ENCODE peak calls at places on chromosomes 3 and 15, in eight cellular contexts. P, Q, X, K, I, U, Y and W are unnamed samples. For H3K4me1, the result is how much of the 10 kb centered on the place peaks cover.

GRCh38 chr3:99159220-99159762 is 257.8 kb upstream of the DCBLD2 start:
- DNase-seq in I (no peak), K (peak), X (no peak), Y (no peak), P (no peak), Q (no peak), U (no peak), W (no peak)

GRCh38 chr3:106423321-106424225 is 554.8 kb upstream of the CBLB start:
- DNase-seq in Y (no peak), X (peak), P (no peak), K (no peak), Q (no peak), U (no peak), I (peak), W (no peak)

GRCh38 chr3:85554153-85554552 is 595.4 kb downstream of the CADM2 start:
- DNase-seq in X (no peak), K (no peak), U (peak), Y (no peak), P (no peak), I (no peak), Q (no peak), W (no peak)

GRCh38 chr15:76993114-76993715 is 1.7 kb upstream of the PSTPIP1 start:
- DNase-seq in X (no peak), Q (no peak), Y (no peak), U (no peak), K (no peak), I (no peak), P (no peak), W (no peak)

GRCh38 chr3:157865449-157865862 is 240.8 kb downstream of the SHOX2 start:
- DNase-seq in Y (no peak), I (no peak), Q (no peak), K (peak), U (peak), P (peak), X (no peak), W (peak)

GRCh38 chr15:41939986-41940385 is 32.4 kb downstream of the EHD4 start:
- DNase-seq in I (no peak), X (no peak), K (no peak), U (no peak), Y (no peak), Q (no peak), P (no peak), W (no peak)

GRCh38 chr15:44501768-44502366 is 35.1 kb upstream of the EIF3J start:
- DNase-seq in Y (peak), P (peak), K (peak), U (no peak), Q (peak), I (peak), X (peak), W (peak)

GRCh38 chr3:139619484-139619883 is 58.3 kb downstream of the NMNAT3 start:
- DNase-seq in K (no peak), U (no peak), P (no peak), Q (no peak), X (no peak), Y (no peak), I (no peak), W (no peak)

GRCh38 chr3:192862408-192863385 is 55.0 kb downstream of the MB21D2 start:
- DNase-seq in P (no peak), I (no peak), K (peak), X (no peak), Q (no peak), U (no peak), Y (no peak), W (no peak)

GRCh38 chr15:49428392-49429095 is 5.5 kb downstream of the FGF7 start:
- DNase-seq in Q (no peak), K (no peak), U (no peak), P (no peak), I (peak), Y (peak), X (peak), W (no peak)

GRCh38 chr3:190017575-190018288 is 103.0 kb downstream of the P3H2 start:
- DNase-seq in X (peak), K (peak), P (peak), U (no peak), Q (peak), Y (peak), I (peak), W (peak)

GRCh38 chr15:39629376-39629775 is 48.5 kb downstream of the THBS1 start:
- DNase-seq in Q (no peak), K (no peak), P (no peak), U (peak), I (peak), Y (no peak), X (peak), W (peak)

GRCh38 chr15:85676332-85676731 is 118.4 kb downstream of the KLHL25 start:
- DNase-seq in Q (no peak), U (no peak), K (peak), I (no peak), Y (no peak), P (no peak), X (no peak), W (no peak)

GRCh38 chr3:32292085-32292796 is 53.8 kb downstream of the CMTM8 start:
- DNase-seq in X (no peak), Y (no peak), I (no peak), K (no peak), U (no peak), P (no peak), Q (no peak), W (no peak)

GRCh38 chr15:69604050-69604378 is 151.4 kb downstream of the RPLP1 start:
- DNase-seq in X (no peak), Y (no peak), U (no peak), Q (no peak), K (peak), P (peak), I (no peak), W (no peak)

GRCh38 chr3:44468572-44469520 is 8.6 kb downstream of the ZNF445 start:
- DNase-seq in P (peak), U (no peak), X (peak), Y (peak), I (peak), Q (no peak), K (peak), W (no peak)

GRCh38 chr3:51862886-51863285 is 1.5 kb downstream of the IQCF2 start:
- DNase-seq in Y (no peak), P (no peak), U (no peak), X (no peak), K (no peak), I (no peak), Q (no peak), W (no peak)

GRCh38 chr3:104916971-104917370 is 449.7 kb upstream of the ALCAM start:
- DNase-seq in Q (no peak), X (no peak), U (no peak), K (no peak), Y (peak), P (no peak), I (no peak), W (peak)

GRCh38 chr15:49238342-49238741 is 68.3 kb downstream of the GALK2 start:
- DNase-seq in Q (peak), U (no peak), P (no peak), K (no peak), I (peak), X (peak), Y (peak), W (no peak)

GRCh38 chr15:40266828-40267304 is 16.0 kb downstream of the ANKRD63 start:
- DNase-seq in Q (no peak), P (peak), Y (peak), U (peak), K (peak), X (peak), I (peak), W (peak)

GRCh38 chr15:29063646-29064045 is 177.9 kb downstream of the APBA2 start:
- DNase-seq in P (no peak), Y (no peak), Q (no peak), I (no peak), X (no peak), K (no peak), U (no peak), W (no peak)

GRCh38 chr3:142106536-142106935 is 42.8 kb downstream of the TFDP2 start:
- DNase-seq in K (no peak), I (no peak), Y (no peak), P (no peak), U (no peak), X (no peak), Q (no peak), W (no peak)

GRCh38 chr3:139388961-139389551 is 391 bp downstream of the COPB2 start:
- DNase-seq in I (peak), U (no peak), P (no peak), Q (peak), K (no peak), Y (no peak), X (no peak), W (no peak)

GRCh38 chr15:60074181-60074885 is 70.2 kb downstream of the FOXB1 start:
- DNase-seq in I (peak), K (no peak), U (no peak), Y (no peak), Q (no peak), X (peak), P (no peak), W (peak)

GRCh38 chr15:70618929-70619328 is 144.4 kb downstream of the UACA start:
- DNase-seq in Y (no peak), X (no peak), K (no peak), P (no peak), I (no peak), U (no peak), Q (no peak), W (no peak)

GRCh38 chr15:32837935-32838334 is 120.1 kb downstream of the GREM1 start:
- DNase-seq in I (peak), K (no peak), Y (no peak), U (no peak), P (no peak), Q (no peak), X (no peak), W (no peak)

GRCh38 chr3:52277972-52278509 is 408 bp downstream of the WDR82 start:
- DNase-seq in P (no peak), I (peak), Q (peak), X (no peak), U (peak), K (peak), Y (peak), W (peak)

GRCh38 chr15:85689729-85690128 is 105.0 kb downstream of the KLHL25 start:
- DNase-seq in X (peak), U (no peak), K (peak), Q (no peak), Y (peak), I (peak), P (no peak), W (peak)

GRCh38 chr3:26624209-26624775 is 1.7 kb downstream of the LRRC3B start:
- DNase-seq in Y (no peak), Q (no peak), I (no peak), K (peak), U (peak), X (no peak), P (no peak), W (no peak)

DNA sequence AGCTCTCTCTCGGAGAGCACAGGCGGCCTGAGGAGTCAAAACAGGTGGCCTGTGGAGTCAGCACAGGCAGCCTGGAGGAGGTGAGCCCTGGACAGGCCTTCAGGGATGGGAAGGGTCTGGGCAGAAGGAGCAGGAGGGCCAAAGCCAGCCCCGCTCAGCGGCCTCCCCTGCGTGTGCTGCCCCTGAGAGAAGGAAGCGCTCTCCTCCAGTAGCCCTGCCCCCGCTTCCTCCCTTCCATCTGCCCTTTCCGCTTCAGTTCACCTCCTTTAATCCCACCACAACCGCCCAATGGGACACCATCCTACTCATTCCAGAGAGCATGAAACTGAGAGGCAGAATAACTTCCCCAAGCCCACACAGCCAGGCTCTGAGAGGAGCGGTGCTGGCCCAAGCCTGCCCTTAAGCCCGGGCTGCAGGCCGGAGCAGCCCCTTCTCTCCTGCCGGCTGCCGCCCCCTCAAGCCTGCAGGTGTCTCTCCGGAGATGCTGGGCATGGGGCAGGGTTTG is 3.2 kb upstream of the NR2E3 start:
- DNase-seq in Q (peak), X (peak), K (peak), Y (no peak), U (no peak), P (no peak), I (no peak), W (no peak)
- H3K9ac ChIP-seq in Q (no peak), X (no peak), K (peak), Y (no peak), U (no peak), P (no peak), I (no peak), W (no peak)

GRCh38 chr3:183845090-183845489 is 19.7 kb upstream of the MAP6D1 start:
- DNase-seq in I (no peak), Y (no peak), P (no peak), U (no peak), X (no peak), K (no peak), Q (no peak), W (no peak)

GRCh38 chr3:183839751-183840150 is 14.4 kb upstream of the MAP6D1 start:
- DNase-seq in U (no peak), I (no peak), Y (no peak), Q (no peak), X (no peak), K (no peak), P (no peak), W (no peak)

GRCh38 chr3:183844606-183845005 is 19.2 kb upstream of the MAP6D1 start:
- DNase-seq in X (peak), P (no peak), K (no peak), Q (no peak), I (peak), U (no peak), Y (peak), W (peak)

DNA sequence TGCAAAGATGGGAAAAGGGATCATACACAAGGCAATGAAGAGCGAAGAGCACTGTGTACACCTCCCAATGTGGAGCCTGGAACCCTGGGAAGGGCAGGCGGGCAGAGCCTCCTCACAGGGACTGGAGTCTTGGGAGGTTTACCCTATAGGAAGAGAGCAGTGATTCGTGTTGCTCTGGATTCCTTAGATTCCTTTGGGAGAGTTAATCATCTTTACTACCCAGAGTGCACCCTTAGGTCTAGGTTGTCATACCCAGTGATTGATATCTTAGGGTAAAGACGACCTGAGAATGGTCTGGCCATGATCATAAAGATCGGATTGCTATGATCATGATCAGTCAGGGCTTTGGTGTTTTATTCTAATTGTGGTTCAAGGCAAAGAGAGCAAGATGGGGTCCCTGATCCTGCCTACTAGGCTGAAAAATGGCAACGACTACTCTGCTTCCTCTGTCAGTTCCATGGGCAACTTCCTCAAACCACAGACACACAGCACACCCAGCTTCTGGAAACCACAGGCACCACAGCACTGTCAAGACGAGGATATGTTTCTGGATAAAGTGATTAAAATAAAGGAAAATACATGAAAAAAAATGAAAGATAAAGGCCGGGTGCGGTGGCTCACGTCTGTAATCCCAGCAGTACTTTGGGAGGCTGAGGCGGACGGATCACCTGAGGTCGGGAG is 20.4 kb upstream of the MAP6D1 start:
- DNase-seq in Q (no peak), U (no peak), Y (no peak), K (peak), I (peak), X (peak), P (no peak), W (no peak)
- H3K4me1 ChIP-seq in Q (under half), U (under half), Y (under half), K (under half), I (under half), X (under half), P (under half), W (under half)

DNA sequence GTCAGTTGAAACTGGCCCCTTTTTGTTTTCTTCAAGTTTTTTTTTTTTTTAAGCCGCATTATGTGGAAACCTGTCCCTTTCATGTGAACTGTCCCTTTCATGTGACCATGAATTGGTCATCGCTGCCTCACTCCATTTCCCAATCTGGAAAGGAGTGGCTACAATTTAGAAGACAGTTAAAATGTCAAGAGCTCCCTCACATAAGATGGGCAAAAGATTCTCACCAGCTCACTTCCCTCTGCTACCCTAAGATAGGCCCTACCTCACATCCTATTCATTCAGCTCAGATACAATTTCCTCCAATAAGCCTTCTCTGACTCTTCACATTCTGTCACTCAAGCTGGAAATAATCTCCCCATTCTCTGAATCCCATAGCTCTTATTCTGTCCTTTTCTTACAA is 111.3 kb upstream of the BCL6 start:
- DNase-seq in Y (no peak), K (no peak), Q (no peak), P (no peak), U (no peak), I (no peak), X (no peak), W (no peak)
- H3K9ac ChIP-seq in Y (no peak), K (no peak), Q (no peak), P (no peak), U (no peak), I (no peak), X (no peak), W (no peak)

GRCh38 chr15:80066912-80067311 is 7.4 kb downstream of the ZFAND6 start:
- DNase-seq in Q (no peak), Y (no peak), P (no peak), K (no peak), U (no peak), X (no peak), I (no peak), W (no peak)
- H3K4me1 ChIP-seq in Q (under half), Y (under half), P (under half), K (under half), U (under half), X (under half), I (under half), W (under half)

GRCh38 chr3:66998899-66999235 is 760 bp downstream of the KBTBD8 start:
- DNase-seq in Q (no peak), U (no peak), I (no peak), P (no peak), K (peak), Y (no peak), X (peak), W (peak)

GRCh38 chr3:66998075-66998898 is at the start of gene KBTBD8:
- DNase-seq in U (peak), P (peak), X (peak), K (peak), Q (peak), Y (peak), I (peak), W (peak)

GRCh38 chr3:67001086-67001861 is 3.2 kb downstream of the KBTBD8 start:
- DNase-seq in P (no peak), I (no peak), Q (no peak), Y (peak), U (no peak), K (no peak), X (no peak), W (no peak)

GRCh38 chr3:66997560-66998074 is 490 bp upstream of the KBTBD8 start:
- DNase-seq in Y (no peak), I (peak), K (peak), X (peak), Q (no peak), P (no peak), U (no peak), W (no peak)

GRCh38 chr3:67000006-67000405 is 1.9 kb downstream of the KBTBD8 start:
- DNase-seq in Y (peak), Q (no peak), K (no peak), U (no peak), X (peak), I (peak), P (no peak), W (no peak)
- H3K9ac ChIP-seq in Y (no peak), Q (no peak), K (no peak), U (no peak), X (peak), I (no peak), P (no peak), W (no peak)